ENCODE peak calls at places on chromosome 2, in nine cellular contexts. One of them, this sample, is unnamed.

GRCh38 chr2:224004105-224004715 is 34.9 kb downstream of the SERPINE2 start:
- DNase-seq in epithelial cell of prostate: no peak
- DNase-seq in neural crest cell: no peak
- DNase-seq in NCI-H2081: no peak
- DNase-seq in NCI-H1436 treated with DMSO at 0.1 percent for 48 hours: no peak
- DNase-seq in fibroblast of the conjunctiva: no peak
- DNase-seq in mucosa of gallbladder: no peak
- DNase-seq in KBM-7: no peak
- DNase-seq in GM10248: no peak
- DNase-seq in this sample: no peak

GRCh38 chr2:226893206-226893605 is 57.4 kb downstream of the RHBDD1 start:
- DNase-seq in neural crest cell: no peak
- DNase-seq in epithelial cell of prostate: no peak
- DNase-seq in GM10248: no peak
- DNase-seq in fibroblast of the conjunctiva: peak
- DNase-seq in mucosa of gallbladder: no peak
- DNase-seq in NCI-H1436 treated with DMSO at 0.1 percent for 48 hours: no peak
- DNase-seq in NCI-H2081: no peak
- DNase-seq in KBM-7: no peak
- DNase-seq in this sample: no peak

GRCh38 chr2:123566291-123566946 is 458.7 kb upstream of the CNTNAP5 start:
- DNase-seq in KBM-7: no peak
- DNase-seq in GM10248: no peak
- DNase-seq in fibroblast of the conjunctiva: no peak
- DNase-seq in epithelial cell of prostate: no peak
- DNase-seq in mucosa of gallbladder: no peak
- DNase-seq in neural crest cell: no peak
- DNase-seq in NCI-H2081: no peak
- DNase-seq in NCI-H1436 treated with DMSO at 0.1 percent for 48 hours: no peak
- DNase-seq in this sample: no peak

GRCh38 chr2:29699045-29699444 is 222.3 kb downstream of the ALK start:
- DNase-seq in epithelial cell of prostate: no peak
- DNase-seq in NCI-H1436 treated with DMSO at 0.1 percent for 48 hours: no peak
- DNase-seq in neural crest cell: no peak
- DNase-seq in mucosa of gallbladder: no peak
- DNase-seq in GM10248: no peak
- DNase-seq in fibroblast of the conjunctiva: no peak
- DNase-seq in NCI-H2081: no peak
- DNase-seq in KBM-7: no peak
- DNase-seq in this sample: no peak

GRCh38 chr2:16666453-16666801 is 793 bp upstream of the CYRIA start:
- DNase-seq in KBM-7: no peak
- DNase-seq in NCI-H1436 treated with DMSO at 0.1 percent for 48 hours: no peak
- DNase-seq in fibroblast of the conjunctiva: no peak
- DNase-seq in mucosa of gallbladder: no peak
- DNase-seq in NCI-H2081: no peak
- DNase-seq in neural crest cell: no peak
- DNase-seq in epithelial cell of prostate: no peak
- DNase-seq in GM10248: no peak
- DNase-seq in this sample: no peak

GRCh38 chr2:145751634-145752033 is 1231.7 kb upstream of the ZEB2 start:
- DNase-seq in fibroblast of the conjunctiva: peak
- DNase-seq in NCI-H2081: no peak
- DNase-seq in NCI-H1436 treated with DMSO at 0.1 percent for 48 hours: no peak
- DNase-seq in KBM-7: peak
- DNase-seq in epithelial cell of prostate: no peak
- DNase-seq in GM10248: peak
- DNase-seq in neural crest cell: no peak
- DNase-seq in mucosa of gallbladder: no peak
- DNase-seq in this sample: peak

GRCh38 chr2:196804381-196804780 is 4.8 kb downstream of the C2orf66 start:
- DNase-seq in KBM-7: no peak
- DNase-seq in NCI-H1436 treated with DMSO at 0.1 percent for 48 hours: no peak
- DNase-seq in NCI-H2081: no peak
- DNase-seq in mucosa of gallbladder: no peak
- DNase-seq in neural crest cell: no peak
- DNase-seq in epithelial cell of prostate: no peak
- DNase-seq in GM10248: no peak
- DNase-seq in fibroblast of the conjunctiva: no peak
- DNase-seq in this sample: no peak

GRCh38 chr2:26735883-26736588 is 28.0 kb upstream of the SLC35F6 start:
- DNase-seq in epithelial cell of prostate: no peak
- DNase-seq in fibroblast of the conjunctiva: no peak
- DNase-seq in KBM-7: no peak
- DNase-seq in GM10248: no peak
- DNase-seq in mucosa of gallbladder: no peak
- DNase-seq in NCI-H1436 treated with DMSO at 0.1 percent for 48 hours: no peak
- DNase-seq in neural crest cell: peak
- DNase-seq in NCI-H2081: no peak
- DNase-seq in this sample: no peak

GRCh38 chr2:68736086-68736485 is 1.5 kb downstream of the ARHGAP25 start:
- DNase-seq in NCI-H2081: no peak
- DNase-seq in neural crest cell: no peak
- DNase-seq in epithelial cell of prostate: no peak
- DNase-seq in mucosa of gallbladder: no peak
- DNase-seq in fibroblast of the conjunctiva: no peak
- DNase-seq in KBM-7: no peak
- DNase-seq in NCI-H1436 treated with DMSO at 0.1 percent for 48 hours: no peak
- DNase-seq in GM10248: no peak
- DNase-seq in this sample: no peak

GRCh38 chr2:25894135-25894830 is 16.0 kb upstream of the ASXL2 start:
- DNase-seq in KBM-7: no peak
- DNase-seq in NCI-H1436 treated with DMSO at 0.1 percent for 48 hours: no peak
- DNase-seq in mucosa of gallbladder: peak
- DNase-seq in epithelial cell of prostate: no peak
- DNase-seq in GM10248: no peak
- DNase-seq in fibroblast of the conjunctiva: no peak
- DNase-seq in NCI-H2081: peak
- DNase-seq in neural crest cell: no peak
- DNase-seq in this sample: no peak

GRCh38 chr2:207796585-207797350 is 27.1 kb upstream of the FZD5 start:
- DNase-seq in NCI-H1436 treated with DMSO at 0.1 percent for 48 hours: peak
- DNase-seq in mucosa of gallbladder: no peak
- DNase-seq in KBM-7: no peak
- DNase-seq in neural crest cell: no peak
- DNase-seq in epithelial cell of prostate: no peak
- DNase-seq in GM10248: no peak
- DNase-seq in fibroblast of the conjunctiva: no peak
- DNase-seq in NCI-H2081: peak
- DNase-seq in this sample: no peak

GRCh38 chr2:191854385-191855372 is 7.8 kb upstream of the CAVIN2 start:
- DNase-seq in GM10248: no peak
- DNase-seq in epithelial cell of prostate: no peak
- DNase-seq in mucosa of gallbladder: no peak
- DNase-seq in NCI-H1436 treated with DMSO at 0.1 percent for 48 hours: no peak
- DNase-seq in fibroblast of the conjunctiva: no peak
- DNase-seq in KBM-7: no peak
- DNase-seq in neural crest cell: no peak
- DNase-seq in NCI-H2081: no peak
- DNase-seq in this sample: no peak

GRCh38 chr2:47644351-47644750 is 138.6 kb upstream of the MSH6 start:
- DNase-seq in NCI-H2081: no peak
- DNase-seq in neural crest cell: no peak
- DNase-seq in NCI-H1436 treated with DMSO at 0.1 percent for 48 hours: no peak
- DNase-seq in KBM-7: no peak
- DNase-seq in GM10248: no peak
- DNase-seq in fibroblast of the conjunctiva: no peak
- DNase-seq in epithelial cell of prostate: no peak
- DNase-seq in mucosa of gallbladder: no peak
- DNase-seq in this sample: no peak

GRCh38 chr2:18536100-18536499 is 24.4 kb downstream of the RDH14 start:
- DNase-seq in NCI-H1436 treated with DMSO at 0.1 percent for 48 hours: no peak
- DNase-seq in neural crest cell: no peak
- DNase-seq in KBM-7: no peak
- DNase-seq in GM10248: no peak
- DNase-seq in mucosa of gallbladder: no peak
- DNase-seq in epithelial cell of prostate: peak
- DNase-seq in fibroblast of the conjunctiva: peak
- DNase-seq in NCI-H2081: no peak
- DNase-seq in this sample: no peak

GRCh38 chr2:157438907-157439791 is 4.7 kb downstream of the CYTIP start:
- DNase-seq in NCI-H2081: no peak
- DNase-seq in epithelial cell of prostate: no peak
- DNase-seq in KBM-7: no peak
- DNase-seq in mucosa of gallbladder: no peak
- DNase-seq in fibroblast of the conjunctiva: peak
- DNase-seq in GM10248: no peak
- DNase-seq in neural crest cell: no peak
- DNase-seq in NCI-H1436 treated with DMSO at 0.1 percent for 48 hours: no peak
- DNase-seq in this sample: peak

GRCh38 chr2:3282056-3282998 is 95.3 kb downstream of the EIPR1 start:
- DNase-seq in KBM-7: no peak
- DNase-seq in NCI-H1436 treated with DMSO at 0.1 percent for 48 hours: peak
- DNase-seq in neural crest cell: no peak
- DNase-seq in NCI-H2081: peak
- DNase-seq in epithelial cell of prostate: peak
- DNase-seq in GM10248: no peak
- DNase-seq in mucosa of gallbladder: no peak
- DNase-seq in fibroblast of the conjunctiva: no peak
- DNase-seq in this sample: no peak

This sample was measured in OCI-LY7.